ENCODE peak calls at places on chromosomes 11 and 22, in eight cellular contexts. M is SW480; P is NCI-H1092; H is memory B cell; N is spleen; Z is activated naive CD8-positive, alpha-beta T cell treated with anti-CD3 and anti-CD28 coated beads, Interleukin-2, amount 50 U/mL, for 24 hours; U is adrenal gland; B is epithelial cell of esophagus. C is an unnamed sample.

GRCh38 chr11:122538060-122538459 is 117.5 kb upstream of the UBASH3B start:
- DNase-seq in M (no peak), P (no peak), H (no peak), N (no peak), Z (no peak), U (no peak), B (no peak), C (no peak)

GRCh38 chr11:60946601-60947265 is 5.2 kb downstream of the SLC15A3 start:
- DNase-seq in M (no peak), P (no peak), H (no peak), N (no peak), Z (no peak), U (no peak), B (no peak), C (no peak)

GRCh38 chr11:133619397-133619796 is 87.1 kb upstream of the OPCML start:
- DNase-seq in M (no peak), P (no peak), H (no peak), N (no peak), Z (no peak), U (no peak), B (no peak), C (no peak)

GRCh38 chr11:73734996-73735395 is 25.9 kb downstream of the RAB6A start:
- DNase-seq in M (no peak), P (no peak), H (no peak), N (no peak), Z (no peak), U (no peak), B (no peak), C (no peak)

GRCh38 chr22:38413085-38414008 is 41.7 kb downstream of the KCNJ4 start:
- DNase-seq in M (no peak), P (no peak), H (no peak), N (peak; percentile 58), Z (no peak), U (no peak), B (no peak), C (peak; percentile 34)

GRCh38 chr11:126100681-126101080 is 38.0 kb upstream of the CDON start:
- DNase-seq in M (no peak), P (no peak), H (no peak), N (peak; percentile 15), Z (no peak), U (no peak), B (no peak), C (no peak)

GRCh38 chr22:22546490-22546889 is 12.6 kb downstream of the PRAME start:
- DNase-seq in M (no peak), P (no peak), H (no peak), N (no peak), Z (no peak), U (no peak), B (peak; percentile 5), C (no peak)

GRCh38 chr11:102347526-102348331 is 715 bp downstream of the BIRC2 start:
- DNase-seq in M (peak; percentile 70), P (no peak), H (no peak), N (no peak), Z (no peak), U (no peak), B (peak; percentile 43), C (no peak)

GRCh38 chr11:765025-765801 is 12.1 kb downstream of the GATD1 start:
- DNase-seq in M (peak; percentile 42), P (no peak), H (peak; percentile 65), N (peak; percentile 88), Z (peak; percentile 66), U (peak; percentile 53), B (peak; percentile 66), C (peak; percentile 72)

GRCh38 chr11:60757231-60757800 is 649 bp downstream of the MS4A15 start:
- DNase-seq in M (no peak), P (no peak), H (no peak), N (no peak), Z (no peak), U (no peak), B (no peak), C (no peak)

GRCh38 chr22:23751441-23751996 is 607 bp upstream of the ZNF70 start:
- DNase-seq in M (no peak), P (no peak), H (no peak), N (no peak), Z (peak; percentile 25), U (peak; percentile 56), B (no peak), C (no peak)

GRCh38 chr11:97751952-97752351 is 1268.8 kb upstream of the CNTN5 start:
- DNase-seq in M (no peak), P (no peak), H (no peak), N (no peak), Z (no peak), U (no peak), B (no peak), C (no peak)

GRCh38 chr11:11468919-11469318 is 115.9 kb upstream of the CSNK2A3 start:
- DNase-seq in M (no peak), P (no peak), H (no peak), N (no peak), Z (no peak), U (no peak), B (no peak), C (no peak)

GRCh38 chr22:46674906-46675305 is 54.7 kb downstream of the GRAMD4 start:
- DNase-seq in M (no peak), P (no peak), H (no peak), N (no peak), Z (peak; percentile 27), U (no peak), B (no peak), C (no peak)

GRCh38 chr11:28318861-28319260 is 210.7 kb downstream of the METTL15 start:
- DNase-seq in M (no peak), P (no peak), H (no peak), N (no peak), Z (no peak), U (no peak), B (no peak), C (no peak)

GRCh38 chr22:24145446-24146189 is 35.7 kb upstream of the SUSD2 start:
- DNase-seq in M (no peak), P (no peak), H (no peak), N (no peak), Z (no peak), U (no peak), B (no peak), C (no peak)

GRCh38 chr11:57338152-57338551 is at the start of gene P2RX3:
- DNase-seq in M (no peak), P (no peak), H (no peak), N (peak; percentile 71), Z (no peak), U (no peak), B (no peak), C (no peak)

GRCh38 chr11:73217810-73218105 is 323 bp upstream of the P2RY2 start:
- DNase-seq in M (no peak), P (no peak), H (no peak), N (no peak), Z (no peak), U (no peak), B (no peak), C (no peak)

GRCh38 chr22:43975041-43975440 is 19.8 kb downstream of the SAMM50 start:
- DNase-seq in M (no peak), P (no peak), H (no peak), N (peak; percentile 40), Z (no peak), U (no peak), B (no peak), C (no peak)

GRCh38 chr22:46726986-46727317 is 11.1 kb downstream of the CERK start:
- DNase-seq in M (no peak), P (no peak), H (no peak), N (no peak), Z (no peak), U (no peak), B (no peak), C (no peak)

C was measured in ecto neural progenitor cell.